ENCODE peak calls at places on chromosomes 12 and 14, in ten cellular contexts. L is substantia nigra, Z is mesenchymal stem cell, E is endodermal cell, T is HCT116, C is thoracic aorta, S is ovary, P is pancreas, X is lung, I is upper lobe of right lung. B is an unnamed sample.

GRCh38 chr14:76720382-76720813 is 40.9 kb upstream of the VASH1 start:
- DNase-seq in I (peak; percentile 70), S (peak; percentile 69), Z (peak; percentile 67), T (no peak), E (peak; percentile 73), C (no peak), X (peak; percentile 36), L (no peak), P (no peak), B (no peak)

GRCh38 chr14:100540141-100540925 is 46.9 kb downstream of the BEGAIN start:
- DNase-seq in L (no peak), X (no peak), C (no peak), I (no peak), T (no peak), E (peak; percentile 83), P (peak; percentile 77), Z (peak; percentile 10), S (no peak), B (no peak)

GRCh38 chr14:41570415-41571155 is 36.1 kb upstream of the LRFN5 start:
- DNase-seq in X (no peak), S (no peak), L (no peak), C (no peak), E (no peak), Z (no peak), T (no peak), I (no peak), P (no peak), B (no peak)

GRCh38 chr12:39368891-39369290 is 74.0 kb downstream of the KIF21A start:
- DNase-seq in Z (no peak), P (no peak), L (no peak), X (no peak), E (no peak), C (no peak), S (no peak), T (no peak), I (no peak), B (no peak)

GRCh38 chr12:53938276-53939140 is at the start of gene HOXC13:
- DNase-seq in Z (peak; percentile 25), P (peak; percentile 83), S (no peak), T (peak; percentile 95), L (no peak), C (no peak), E (peak; percentile 99), I (peak; percentile 77), X (no peak), B (no peak)

GRCh38 chr12:26680724-26681455 is 152.1 kb downstream of the ITPR2 start:
- DNase-seq in T (no peak), S (no peak), Z (peak; percentile 11), I (no peak), C (no peak), X (no peak), P (no peak), L (no peak), E (no peak), B (no peak)

GRCh38 chr14:103427485-103428443 is 42.5 kb downstream of the MARK3 start:
- DNase-seq in E (peak; percentile 82), P (no peak), T (no peak), L (no peak), X (no peak), C (no peak), I (no peak), S (peak; percentile 52), Z (peak; percentile 73), B (no peak)

GRCh38 chr12:41521872-41522379 is 333.8 kb downstream of the PDZRN4 start:
- DNase-seq in P (no peak), T (no peak), I (no peak), X (no peak), S (no peak), Z (peak; percentile 91), E (no peak), C (no peak), L (no peak), B (no peak)

GRCh38 chr12:110176745-110177144 is 52.6 kb downstream of the IFT81 start:
- DNase-seq in P (no peak), E (no peak), S (no peak), L (no peak), C (no peak), I (no peak), Z (no peak), T (no peak), X (no peak), B (no peak)

GRCh38 chr12:67086116-67086515 is 183.0 kb upstream of the CAND1 start:
- DNase-seq in T (no peak), L (no peak), S (no peak), P (no peak), E (no peak), X (no peak), C (no peak), Z (no peak), I (no peak), B (no peak)

GRCh38 chr12:109542014-109542413 is 31.3 kb downstream of the MMAB start:
- DNase-seq in E (no peak), L (no peak), I (no peak), X (no peak), S (no peak), C (no peak), Z (peak; percentile 50), P (no peak), T (peak; percentile 8), B (no peak)

GRCh38 chr12:24991209-24992049 is 42.5 kb upstream of the BCAT1 start:
- DNase-seq in C (no peak), Z (peak; percentile 63), X (no peak), E (no peak), T (peak; percentile 39), I (no peak), P (no peak), S (no peak), L (no peak), B (no peak)

GRCh38 chr14:58876613-58877012 is 238.9 kb downstream of the DACT1 start:
- DNase-seq in E (no peak), P (no peak), S (no peak), X (no peak), T (no peak), Z (peak; percentile 36), I (no peak), L (no peak), C (no peak), B (no peak)

DNA sequence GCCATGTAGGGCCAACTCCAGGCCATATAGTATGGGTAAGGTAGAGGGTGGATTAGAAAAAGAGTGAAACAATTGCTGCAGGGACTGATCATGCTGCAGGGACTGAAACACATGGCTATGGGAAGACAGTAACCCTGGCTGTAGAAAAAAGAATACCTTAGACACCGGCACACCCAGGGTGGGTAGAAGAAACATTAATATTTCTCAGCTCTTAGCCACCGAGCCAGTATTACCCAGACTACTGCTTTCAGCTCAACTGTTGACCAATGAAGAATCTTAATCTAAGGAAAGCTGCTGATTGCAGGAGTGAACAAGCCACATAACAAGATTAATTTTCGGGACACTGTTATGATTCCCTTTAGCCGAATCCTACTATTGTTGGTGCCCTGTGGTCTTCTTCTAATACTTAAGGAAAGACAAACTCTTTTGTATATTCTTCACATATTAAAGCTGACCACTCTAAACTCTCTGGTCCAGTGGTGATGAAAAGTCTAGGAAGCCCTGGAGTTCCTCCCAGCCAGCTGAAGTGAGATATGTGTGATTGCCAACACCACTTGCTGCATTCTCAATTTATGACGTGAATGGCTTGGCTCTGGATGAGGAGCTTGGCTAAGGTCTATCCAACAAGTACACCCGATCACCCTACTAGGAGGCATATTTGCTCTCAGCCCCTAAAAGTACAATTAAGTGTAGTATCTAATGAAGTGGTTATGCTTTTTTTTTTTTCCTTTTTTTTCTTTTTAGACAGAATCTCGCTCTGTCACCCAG is 69.2 kb downstream of the NOVA1 start:
- DNase-seq in Z (no peak), P (no peak), I (no peak), S (no peak), X (no peak), T (no peak), E (no peak), L (no peak), C (no peak), B (no peak)
- H3K27ac ChIP-seq in Z (no peak overlapping the region), P (no peak overlapping the region), I (no peak overlapping the region), S (no peak overlapping the region), X (no peak overlapping the region), T (no peak overlapping the region), E (no peak overlapping the region), L (no peak overlapping the region), C (no peak overlapping the region), B (no peak overlapping the region)

DNA sequence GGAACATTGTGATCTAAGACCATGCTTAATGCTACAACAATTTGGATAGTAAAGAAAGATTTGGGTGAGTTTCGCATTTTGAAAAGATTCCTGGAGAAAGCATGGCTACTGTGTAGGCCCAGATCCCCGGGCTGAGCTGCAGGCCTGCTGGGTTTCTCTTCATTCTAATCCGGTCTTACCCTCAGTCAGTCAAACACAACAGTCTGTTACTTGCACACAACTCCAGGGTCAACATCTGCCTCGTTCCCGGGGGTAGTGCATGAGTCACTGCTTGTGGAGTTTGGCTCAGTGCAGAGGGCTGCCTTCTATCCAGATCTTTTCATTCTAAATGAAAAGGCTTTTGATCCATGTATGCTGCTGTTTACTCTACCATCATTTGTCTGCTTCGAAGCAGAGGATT is 60.4 kb upstream of the SEL1L start:
- DNase-seq in Z (no peak), I (no peak), S (peak; percentile 11), E (peak; percentile 64), P (peak; percentile 67), L (peak; percentile 7), T (no peak), X (no peak), C (peak; percentile 13), B (no peak)
- H3K27ac ChIP-seq in Z (no peak overlapping the region), I (no peak overlapping the region), S (no peak overlapping the region), E (no peak overlapping the region), P (peak overlapping the region; percentile 25), L (peak overlapping the region; percentile 61), T (no peak overlapping the region), X (no peak overlapping the region), C (peak overlapping the region; percentile 48), B (no peak overlapping the region)

DNA sequence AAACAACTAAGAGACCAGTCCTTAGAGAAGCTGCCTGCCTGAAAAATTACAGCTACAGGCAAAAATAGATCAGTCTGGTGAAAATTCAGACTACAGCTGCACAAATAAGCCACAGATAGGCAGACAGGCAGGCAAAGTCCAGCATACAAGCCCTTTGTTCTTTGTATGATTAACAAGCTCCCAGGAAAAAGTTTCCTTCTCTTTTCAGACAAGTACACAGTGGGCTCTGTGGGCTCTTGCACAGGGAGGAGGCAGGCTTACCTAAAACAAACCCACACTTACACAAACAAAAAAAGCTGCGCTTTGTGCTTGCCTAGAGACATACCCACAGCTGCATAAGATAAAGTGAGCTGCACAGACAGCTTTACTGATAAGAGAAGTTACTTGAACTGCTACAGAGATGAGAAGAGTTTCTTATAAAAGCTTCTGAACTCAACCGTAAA is 7.7 kb downstream of the OR6C68 start:
- DNase-seq in P (no peak), E (no peak), C (no peak), L (no peak), T (no peak), X (no peak), I (no peak), S (no peak), Z (no peak), B (no peak)
- H3K27ac ChIP-seq in P (peak overlapping the region; percentile 13), E (peak overlapping the region; percentile 78), C (no peak overlapping the region), L (no peak overlapping the region), T (no peak overlapping the region), X (no peak overlapping the region), I (no peak overlapping the region), S (no peak overlapping the region), Z (no peak overlapping the region), B (no peak overlapping the region)

DNA sequence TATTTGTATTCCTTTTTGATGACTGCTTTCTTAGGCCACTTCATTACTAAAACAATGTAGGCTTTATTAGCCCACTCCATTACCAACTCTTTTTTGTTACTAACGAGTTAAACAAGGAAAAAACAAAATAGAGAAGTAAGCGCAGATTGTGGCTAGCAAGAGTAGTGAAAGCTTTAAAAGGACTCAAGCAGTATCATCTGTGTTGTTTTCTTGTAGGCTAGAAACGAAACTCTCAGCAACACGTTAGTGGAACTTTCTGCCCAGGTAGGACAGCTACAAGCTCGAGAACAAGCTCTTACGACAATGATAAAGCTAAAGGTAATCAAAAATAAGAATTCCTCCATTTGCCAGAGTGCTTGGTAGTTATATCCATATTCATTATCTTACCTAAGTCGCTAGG is 11.1 kb downstream of the CCDC62 start:
- DNase-seq in L (no peak), I (no peak), Z (no peak), X (no peak), S (no peak), T (no peak), C (no peak), E (no peak), P (no peak), B (no peak)
- H3K27ac ChIP-seq in L (no peak overlapping the region), I (no peak overlapping the region), Z (no peak overlapping the region), X (no peak overlapping the region), S (no peak overlapping the region), T (no peak overlapping the region), C (no peak overlapping the region), E (no peak overlapping the region), P (no peak overlapping the region), B (no peak overlapping the region)